ENCODE peak calls at places on chromosome X, in seven cellular contexts. C, R, D, T, K, S and E are unnamed samples.
A peak's percentile ranks its signal among the peaks of the same experiment; 100 is the strongest.

GRCh38 chrX:69371159-69371558 is 133.0 kb upstream of the NALF2 start:
- DNase-seq in C (no peak), R (no peak), D (no peak), T (no peak), K (no peak), S (no peak), E (no peak)

GRCh38 chrX:149004936-149005335 is 500.2 kb downstream of the IDS start:
- DNase-seq in C (no peak), R (no peak), D (no peak), T (no peak), K (no peak), S (no peak), E (no peak)

GRCh38 chrX:115650916-115651315 is 89.9 kb downstream of the PLS3 start:
- DNase-seq in C (no peak), R (no peak), D (peak; percentile 23), T (no peak), K (peak; percentile 47), S (no peak), E (peak; percentile 23)

GRCh38 chrX:46791927-46792825 is 33.3 kb upstream of the SLC9A7 start:
- DNase-seq in C (peak; percentile 4), R (peak; percentile 85), D (peak; percentile 95), T (peak; percentile 43), K (peak; percentile 92), S (no peak), E (peak; percentile 87)

GRCh38 chrX:124619710-124620109 is 273.3 kb downstream of the SH2D1A start:
- DNase-seq in C (no peak), R (no peak), D (no peak), T (no peak), K (no peak), S (no peak), E (no peak)

GRCh38 chrX:71607488-71607887 is 10.8 kb downstream of the CXCR3 start:
- DNase-seq in C (no peak), R (no peak), D (no peak), T (no peak), K (no peak), S (no peak), E (no peak)

GRCh38 chrX:100413231-100413630 is 3.2 kb upstream of the PCDH19 start:
- DNase-seq in C (no peak), R (no peak), D (peak; percentile 10), T (no peak), K (peak; percentile 48), S (no peak), E (peak; percentile 13)

GRCh38 chrX:21373637-21374162 is 518 bp upstream of the CNKSR2 start:
- DNase-seq in C (no peak), R (no peak), D (no peak), T (no peak), K (no peak), S (no peak), E (no peak)

GRCh38 chrX:9195199-9195880 is 161.4 kb upstream of the FAM9B start:
- DNase-seq in C (no peak), R (no peak), D (no peak), T (no peak), K (no peak), S (no peak), E (no peak)

GRCh38 chrX:107738768-107739167 is 36.8 kb downstream of the TSC22D3 start:
- DNase-seq in C (no peak), R (no peak), D (no peak), T (no peak), K (no peak), S (no peak), E (no peak)

GRCh38 chrX:124986284-124986683 is 333.4 kb upstream of the TEX13C start:
- DNase-seq in C (no peak), R (no peak), D (no peak), T (no peak), K (no peak), S (no peak), E (no peak)

GRCh38 chrX:19257001-19257400 is 86.7 kb upstream of the PDHA1 start:
- DNase-seq in C (no peak), R (no peak), D (no peak), T (no peak), K (no peak), S (no peak), E (no peak)

GRCh38 chrX:67564475-67564874 is 20.7 kb downstream of the AR start:
- DNase-seq in C (no peak), R (no peak), D (no peak), T (no peak), K (no peak), S (no peak), E (no peak)

GRCh38 chrX:40012800-40013682 is 84.7 kb downstream of the BCOR start:
- DNase-seq in C (peak; percentile 38), R (no peak), D (peak; percentile 46), T (peak; percentile 56), K (peak; percentile 35), S (no peak), E (peak; percentile 70)

GRCh38 chrX:40009890-40010289 is 87.9 kb downstream of the BCOR start:
- DNase-seq in C (no peak), R (no peak), D (no peak), T (no peak), K (no peak), S (no peak), E (no peak)

GRCh38 chrX:40011483-40012038 is 86.2 kb downstream of the BCOR start:
- DNase-seq in C (no peak), R (no peak), D (no peak), T (no peak), K (no peak), S (no peak), E (no peak)

GRCh38 chrX:40010550-40011364 is 87.0 kb downstream of the BCOR start:
- DNase-seq in C (no peak), R (no peak), D (no peak), T (no peak), K (no peak), S (no peak), E (no peak)

DNA sequence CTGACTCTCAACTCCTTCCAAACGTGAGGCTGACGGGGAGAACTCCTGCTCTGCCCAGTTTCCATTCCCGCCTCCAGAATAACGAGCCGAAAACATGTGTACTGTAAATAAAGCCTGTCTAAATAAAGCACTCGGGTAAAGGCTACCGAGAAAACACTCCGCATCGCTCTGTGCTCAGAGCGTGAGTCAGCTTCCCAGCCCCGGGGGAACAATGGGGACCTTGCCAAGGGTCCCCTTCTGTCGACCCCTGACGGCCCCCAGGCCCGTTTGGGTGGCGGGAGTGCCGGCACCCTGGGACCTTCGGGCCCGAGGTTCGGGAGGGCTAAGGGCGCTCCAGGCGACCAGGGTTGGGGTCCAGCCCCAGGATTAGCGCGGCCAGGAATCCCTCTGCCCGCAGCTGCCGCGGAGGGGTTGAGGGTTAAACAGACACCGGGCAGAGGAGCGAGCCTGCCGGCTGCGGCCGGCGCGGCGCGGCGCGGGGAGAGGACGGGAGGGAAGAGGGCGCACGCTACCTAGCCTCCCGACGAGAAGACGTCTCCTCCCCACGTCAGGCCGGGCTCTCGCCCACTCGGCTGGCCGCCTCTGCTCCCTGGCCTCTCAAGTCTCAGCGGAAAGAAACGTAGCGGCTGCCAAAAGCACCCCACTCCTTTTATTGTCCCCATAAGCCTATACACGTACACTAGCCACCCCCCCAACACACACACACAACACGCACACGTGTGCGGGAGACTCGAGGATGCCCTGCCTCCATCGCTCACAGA is 85.5 kb downstream of the BCOR start:
- DNase-seq in C (no peak), R (no peak), D (peak; percentile 47), T (no peak), K (peak; percentile 71), S (no peak), E (no peak)
- H3K9me3 ChIP-seq in C (no peaks in the 10 kb centered on the region), R (no peaks in the 10 kb centered on the region), D (peaks cover 3% of the 10 kb centered on the region), T (no peaks in the 10 kb centered on the region), K (peaks cover 5% of the 10 kb centered on the region), S (no peaks in the 10 kb centered on the region), E (no peaks in the 10 kb centered on the region)

GRCh38 chrX:54182194-54182863 is 725 bp downstream of the FAM120C start:
- DNase-seq in C (peak; percentile 47), R (no peak), D (no peak), T (peak; percentile 82), K (no peak), S (no peak), E (peak; percentile 67)

GRCh38 chrX:54180403-54180802 is 2.7 kb downstream of the FAM120C start:
- DNase-seq in C (no peak), R (no peak), D (peak; percentile 48), T (no peak), K (peak; percentile 58), S (no peak), E (no peak)

GRCh38 chrX:54182864-54183613 is at the start of gene FAM120C:
- DNase-seq in C (peak; percentile 60), R (no peak), D (peak; percentile 56), T (peak; percentile 68), K (peak; percentile 64), S (peak; percentile 2), E (peak; percentile 74)

GRCh38 chrX:54178100-54178940 is 4.7 kb downstream of the FAM120C start:
- DNase-seq in C (no peak), R (no peak), D (peak; percentile 72), T (no peak), K (peak; percentile 82), S (no peak), E (no peak)

DNA sequence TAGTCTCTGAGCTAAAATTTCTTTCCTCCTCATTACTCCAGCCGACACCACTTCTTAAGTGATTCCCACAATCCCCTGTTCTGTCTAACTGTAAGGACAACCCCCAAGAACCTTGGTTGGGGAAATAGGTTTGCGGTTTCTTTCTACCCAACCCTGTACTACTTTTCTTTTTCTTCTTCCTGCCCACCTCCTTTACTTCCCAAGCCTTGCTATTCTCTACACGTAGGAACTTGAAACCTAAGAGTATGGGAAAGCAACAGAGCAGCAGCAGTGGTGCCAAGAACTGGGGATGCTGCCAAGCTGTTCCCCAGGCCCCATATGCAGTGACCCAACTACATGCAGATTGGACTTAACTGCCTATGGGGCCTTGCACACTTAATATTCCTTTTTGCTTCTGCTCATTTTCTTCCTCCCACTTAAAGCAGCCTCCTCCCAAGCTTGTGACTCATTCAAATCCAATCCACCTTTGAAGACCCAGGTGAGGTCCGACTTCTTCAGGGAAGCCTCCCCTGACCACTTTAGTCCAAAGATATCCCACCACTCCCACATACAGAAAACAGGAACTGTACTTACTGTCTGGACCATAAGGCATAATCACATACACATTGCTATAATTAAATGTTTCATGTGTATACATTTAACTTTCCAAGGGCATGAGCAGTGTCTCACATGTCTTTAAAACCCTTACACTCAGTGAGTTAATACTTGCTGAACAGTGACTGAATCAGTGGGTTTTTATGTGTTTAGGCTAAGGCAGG is 1.7 kb downstream of the FAM120C start:
- DNase-seq in C (no peak), R (no peak), D (peak; percentile 70), T (no peak), K (peak; percentile 41), S (no peak), E (peak; percentile 14)
- H3K4me3 ChIP-seq in C (no peak overlapping the region), R (peak overlapping the region; percentile 56), D (peak overlapping the region; percentile 69), T (peak overlapping the region; percentile 79), K (peak overlapping the region; percentile 93), S (peak overlapping the region; percentile 66), E (peak overlapping the region; percentile 66)

DNA sequence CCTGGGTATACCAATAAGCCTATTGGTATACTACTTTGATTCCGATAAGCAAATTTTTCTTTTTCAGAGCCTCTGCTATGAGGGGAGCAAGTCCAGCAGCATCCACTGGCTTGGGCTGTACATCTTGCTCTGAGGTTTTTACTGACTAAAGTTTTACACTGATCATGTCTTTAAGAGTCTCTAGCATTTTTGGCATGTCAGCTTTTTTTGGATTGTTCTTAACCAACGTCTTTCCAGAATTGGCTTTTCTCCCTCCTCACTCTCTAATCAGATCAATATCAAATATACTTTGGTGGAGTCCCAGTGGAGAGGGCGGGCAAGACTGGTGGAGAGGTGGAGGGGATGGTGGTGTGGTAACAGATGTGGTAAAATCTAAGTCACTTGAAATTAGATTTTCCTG is 196.8 kb downstream of the HEPH start:
- DNase-seq in C (no peak), R (no peak), D (no peak), T (no peak), K (no peak), S (no peak), E (no peak)
- H3K9me3 ChIP-seq in C (no peaks in the 10 kb centered on the region), R (no peaks in the 10 kb centered on the region), D (no peaks in the 10 kb centered on the region), T (no peaks in the 10 kb centered on the region), K (no peaks in the 10 kb centered on the region), S (no peaks in the 10 kb centered on the region), E (no peaks in the 10 kb centered on the region)

GRCh38 chrX:110006161-110006560 is 3.2 kb downstream of the TMEM164 start:
- DNase-seq in C (no peak), R (no peak), D (no peak), T (no peak), K (no peak), S (no peak), E (no peak)
- H3K4me3 ChIP-seq in C (no peak overlapping the region), R (no peak overlapping the region), D (no peak overlapping the region), T (peak overlapping the region; percentile 68), K (no peak overlapping the region), S (no peak overlapping the region), E (no peak overlapping the region)